ENCODE peak calls at places on chromosomes 1 and 21, in five cellular contexts. Z, L, U, A and K are unnamed samples.
A peak's percentile ranks its signal among the peaks of the same experiment; 100 is the strongest.

GRCh38 chr21:33230518-33231324 is 983 bp downstream of the IFNAR2 start:
- DNase-seq in Z (no peak), L (peak; percentile 85), U (peak; percentile 75), A (no peak), K (peak; percentile 88)

GRCh38 chr1:183023601-183024351 is 556 bp downstream of the LAMC1 start:
- DNase-seq in Z (no peak), L (peak; percentile 83), U (peak; percentile 78), A (peak; percentile 85), K (peak; percentile 92)

GRCh38 chr1:214425723-214426419 is 125.5 kb downstream of the PTPN14 start:
- DNase-seq in Z (no peak), L (no peak), U (no peak), A (no peak), K (no peak)

GRCh38 chr1:36326499-36326898 is 3.1 kb upstream of the EVA1B start:
- DNase-seq in Z (no peak), L (no peak), U (no peak), A (no peak), K (no peak)

GRCh38 chr1:23019851-23020625 is 770 bp downstream of the KDM1A start:
- DNase-seq in Z (peak; percentile 7), L (peak; percentile 81), U (peak; percentile 70), A (no peak), K (no peak)

GRCh38 chr1:110879758-110880606 is 7.0 kb downstream of the CD53 start:
- DNase-seq in Z (peak; percentile 38), L (no peak), U (no peak), A (no peak), K (no peak)

GRCh38 chr21:28805885-28806284 is 186.8 kb downstream of the LTN1 start:
- DNase-seq in Z (no peak), L (no peak), U (no peak), A (no peak), K (no peak)

GRCh38 chr1:107555578-107555977 is 409.4 kb downstream of the VAV3 start:
- DNase-seq in Z (no peak), L (no peak), U (no peak), A (no peak), K (no peak)

GRCh38 chr1:97084566-97084965 is 363.0 kb downstream of the PTBP2 start:
- DNase-seq in Z (no peak), L (no peak), U (no peak), A (no peak), K (no peak)

GRCh38 chr1:48530727-48531351 is 58.8 kb upstream of the SPATA6 start:
- DNase-seq in Z (no peak), L (no peak), U (no peak), A (peak; percentile 69), K (no peak)

GRCh38 chr1:95002657-95003432 is 69.9 kb downstream of the ALG14 start:
- DNase-seq in Z (no peak), L (no peak), U (no peak), A (no peak), K (no peak)

GRCh38 chr1:235902638-235903542 is 36.2 kb upstream of the LYST start:
- DNase-seq in Z (no peak), L (no peak), U (no peak), A (peak; percentile 67), K (no peak)

GRCh38 chr1:99849413-99849743 is 783 bp upstream of the AGL start:
- DNase-seq in Z (no peak), L (no peak), U (no peak), A (no peak), K (no peak)

GRCh38 chr1:116987256-116987555 is 14.4 kb upstream of the CD101 start:
- DNase-seq in Z (peak; percentile 59), L (no peak), U (no peak), A (peak; percentile 43), K (no peak)

GRCh38 chr1:225653463-225654276 is 747 bp upstream of the ENAH start:
- DNase-seq in Z (no peak), L (peak; percentile 93), U (peak; percentile 90), A (peak; percentile 64), K (peak; percentile 95)

GRCh38 chr1:98051065-98051675 is 130.3 kb upstream of the DPYD start:
- DNase-seq in Z (peak; percentile 55), L (peak; percentile 74), U (peak; percentile 75), A (peak; percentile 72), K (peak; percentile 71)

GRCh38 chr1:168320805-168321577 is 40.3 kb downstream of the TBX19 start:
- DNase-seq in Z (no peak), L (no peak), U (no peak), A (no peak), K (no peak)

GRCh38 chr1:81848880-81849500 is 48.3 kb downstream of the ADGRL2 start:
- DNase-seq in Z (no peak), L (no peak), U (no peak), A (no peak), K (no peak)

DNA sequence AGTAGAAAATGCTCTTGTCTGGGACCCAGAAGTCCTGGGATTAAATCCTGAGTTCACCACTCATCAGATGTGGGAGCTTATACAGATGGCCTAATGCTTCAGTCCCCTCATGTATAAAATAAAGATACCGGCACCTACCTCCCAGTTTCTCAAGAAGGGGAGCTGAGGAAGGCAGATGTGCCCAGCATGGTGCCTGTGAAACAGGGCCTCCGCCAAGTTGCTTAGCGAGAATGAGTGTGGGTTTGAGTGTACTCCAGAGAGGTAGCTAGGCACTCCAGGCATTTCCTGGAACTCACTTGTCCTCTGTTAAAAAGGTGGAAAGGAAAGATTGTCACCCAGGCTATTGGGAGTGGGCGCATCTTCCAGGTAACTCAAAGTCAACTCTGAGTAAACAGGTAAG is 37.8 kb downstream of the IER5 start:
- DNase-seq in Z (no peak), L (no peak), U (no peak), A (no peak), K (no peak)
- H3K4me3 ChIP-seq in Z (no peak overlapping the region), L (no peak overlapping the region), U (no peak overlapping the region), A (no peak overlapping the region), K (no peak overlapping the region)

GRCh38 chr1:44803312-44804095 is 3.3 kb downstream of the PLK3 start:
- DNase-seq in Z (no peak), L (peak; percentile 72), U (peak; percentile 62), A (no peak), K (peak; percentile 83)

GRCh38 chr1:44802306-44803061 is 2.3 kb downstream of the PLK3 start:
- DNase-seq in Z (no peak), L (peak; percentile 77), U (peak; percentile 68), A (no peak), K (peak; percentile 80)

GRCh38 chr1:44799770-44800584 is at the start of gene PLK3:
- DNase-seq in Z (peak; percentile 97), L (peak; percentile 98), U (peak; percentile 99), A (peak; percentile 98), K (peak; percentile 99)

GRCh38 chr1:44803062-44803311 is 2.8 kb downstream of the PLK3 start:
- DNase-seq in Z (no peak), L (no peak), U (no peak), A (no peak), K (peak; percentile 85)

GRCh38 chr1:44801491-44802305 is 1.5 kb downstream of the PLK3 start:
- DNase-seq in Z (no peak), L (peak; percentile 76), U (no peak), A (no peak), K (no peak)
- H3K4me3 ChIP-seq in Z (peak overlapping the region; percentile 95), L (peak overlapping the region; percentile 57), U (peak overlapping the region; percentile 100), A (peak overlapping the region; percentile 82), K (no peak overlapping the region)

GRCh38 chr1:109823543-109824348 is 60.0 kb upstream of the EPS8L3 start:
- DNase-seq in Z (no peak), L (peak; percentile 91), U (peak; percentile 92), A (no peak), K (peak; percentile 85)
- H3K4me3 ChIP-seq in Z (no peak overlapping the region), L (no peak overlapping the region), U (no peak overlapping the region), A (no peak overlapping the region), K (no peak overlapping the region)

DNA sequence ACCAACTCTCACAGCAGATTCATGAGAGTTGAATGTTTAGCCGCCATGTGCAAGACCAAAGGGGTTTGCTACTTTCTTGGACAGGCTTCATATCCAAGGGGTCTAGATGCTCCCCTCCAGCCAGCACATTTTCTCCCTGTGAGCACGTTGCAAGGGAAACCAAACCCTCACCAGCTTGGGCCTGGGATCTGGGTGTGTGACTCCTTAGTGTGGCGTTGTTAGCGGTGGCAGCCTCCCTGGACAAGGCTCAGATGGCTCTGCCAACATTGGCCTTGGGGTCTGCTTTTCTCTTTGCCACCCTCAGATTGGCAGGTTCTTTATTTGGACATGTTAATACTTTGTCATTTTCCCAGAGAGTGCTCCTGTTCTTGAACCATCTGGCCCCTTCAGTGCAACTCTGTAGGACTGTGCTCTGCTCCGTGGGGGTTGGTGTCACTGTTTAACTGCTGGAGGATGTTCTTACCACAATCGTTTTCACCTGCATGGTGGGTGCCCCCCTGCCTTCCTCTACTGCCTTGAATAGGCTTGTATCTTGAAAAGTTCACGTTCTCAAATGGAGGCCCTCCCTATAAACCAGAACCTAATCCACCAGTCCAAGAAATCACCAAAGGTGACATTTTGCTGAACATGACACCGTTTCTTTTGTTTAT is 13.4 kb downstream of the ABCG1 start:
- DNase-seq in Z (no peak), L (no peak), U (no peak), A (no peak), K (no peak)
- H3K4me3 ChIP-seq in Z (peak overlapping the region; percentile 1), L (no peak overlapping the region), U (no peak overlapping the region), A (no peak overlapping the region), K (no peak overlapping the region)

GRCh38 chr1:198295975-198296374 is 139.2 kb downstream of the NEK7 start:
- DNase-seq in Z (no peak), L (no peak), U (no peak), A (no peak), K (no peak)
- H3K4me3 ChIP-seq in Z (no peak overlapping the region), L (no peak overlapping the region), U (no peak overlapping the region), A (no peak overlapping the region), K (no peak overlapping the region)

DNA sequence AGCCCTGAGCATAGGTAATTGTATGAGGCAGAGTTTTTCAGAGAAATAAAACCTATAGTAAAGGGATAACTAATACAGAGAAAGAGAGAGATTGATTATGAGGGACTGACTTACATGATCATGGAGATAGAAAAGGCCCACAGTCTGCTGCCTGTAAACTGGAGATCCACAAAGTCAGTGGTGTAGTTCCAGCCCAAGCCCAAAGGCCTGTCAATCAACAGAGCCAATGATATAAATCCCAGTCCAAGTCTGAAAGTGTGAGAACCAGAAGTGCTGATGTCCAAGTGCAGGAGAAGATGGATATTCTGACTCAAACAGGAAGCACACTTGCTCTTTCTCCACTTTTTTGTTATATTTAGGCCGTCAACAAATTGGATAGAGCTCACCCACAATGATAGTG is 340.1 kb upstream of the RGS18 start:
- DNase-seq in Z (no peak), L (no peak), U (no peak), A (no peak), K (no peak)
- H3K4me3 ChIP-seq in Z (no peak overlapping the region), L (no peak overlapping the region), U (no peak overlapping the region), A (no peak overlapping the region), K (no peak overlapping the region)

GRCh38 chr1:156927215-156928042 is 7.0 kb downstream of the LRRC71 start:
- DNase-seq in Z (peak; percentile 38), L (peak; percentile 91), U (peak; percentile 75), A (peak; percentile 75), K (peak; percentile 47)
- H3K4me3 ChIP-seq in Z (peak overlapping the region; percentile 20), L (no peak overlapping the region), U (peak overlapping the region; percentile 39), A (peak overlapping the region; percentile 28), K (no peak overlapping the region)

GRCh38 chr1:220076861-220077762 is 12.5 kb downstream of the BPNT1 start:
- DNase-seq in Z (no peak), L (no peak), U (no peak), A (no peak), K (no peak)
- H3K4me3 ChIP-seq in Z (no peak overlapping the region), L (no peak overlapping the region), U (no peak overlapping the region), A (no peak overlapping the region), K (no peak overlapping the region)